ENCODE peak calls at places on chromosomes 3 and 15, in five cellular contexts. S is NB4, I is esophagus squamous epithelium, E is body of pancreas, G is K562. T is an unnamed sample.
A peak's percentile ranks its signal among the peaks of the same experiment; 100 is the strongest.

GRCh38 chr3:126338796-126339241 is 18.4 kb downstream of the KLF15 start:
- DNase-seq in S (no peak), I (no peak), E (no peak), G (no peak), T (peak; percentile 62)

GRCh38 chr15:69478259-69478687 is 25.7 kb downstream of the RPLP1 start:
- DNase-seq in S (peak; percentile 81), I (no peak), E (peak; percentile 46), G (peak; percentile 75), T (no peak)

GRCh38 chr3:123791417-123791816 is 92.7 kb downstream of the MYLK start:
- DNase-seq in S (no peak), I (no peak), E (no peak), G (no peak), T (no peak)

GRCh38 chr3:111998661-111999641 is at the start of gene TAGLN3:
- DNase-seq in S (no peak), I (no peak), E (peak; percentile 30), G (no peak), T (peak; percentile 47)

GRCh38 chr3:133211449-133211848 is 173.3 kb downstream of the TMEM108 start:
- DNase-seq in S (peak; percentile 86), I (no peak), E (no peak), G (no peak), T (no peak)

GRCh38 chr3:161268601-161269000 is 47.5 kb downstream of the NMD3 start:
- DNase-seq in S (no peak), I (no peak), E (no peak), G (no peak), T (no peak)

GRCh38 chr15:26974120-26974780 is 3.3 kb downstream of the GABRG3 start:
- DNase-seq in S (peak; percentile 26), I (no peak), E (no peak), G (peak; percentile 14), T (no peak)

GRCh38 chr3:8837172-8837571 is 67.8 kb upstream of the OXTR start:
- DNase-seq in S (no peak), I (no peak), E (no peak), G (no peak), T (no peak)

GRCh38 chr3:143267984-143268383 is 148.4 kb downstream of the CHST2 start:
- DNase-seq in S (no peak), I (no peak), E (no peak), G (no peak), T (no peak)

GRCh38 chr15:32642667-32643425 is 1.3 kb downstream of the SCG5 start:
- DNase-seq in S (no peak), I (no peak), E (no peak), G (no peak), T (no peak)

GRCh38 chr3:189132125-189132744 is 39.5 kb upstream of the TPRG1 start:
- DNase-seq in S (peak; percentile 82), I (no peak), E (no peak), G (no peak), T (peak; percentile 58)

GRCh38 chr15:74870496-74871213 is 2.5 kb downstream of the SCAMP2 start:
- DNase-seq in S (peak; percentile 14), I (no peak), E (no peak), G (no peak), T (no peak)

GRCh38 chr3:21668012-21668411 is 83.0 kb downstream of the ZNF385D start:
- DNase-seq in S (no peak), I (no peak), E (no peak), G (no peak), T (no peak)

GRCh38 chr3:131140891-131141290 is 114.2 kb downstream of the NEK11 start:
- DNase-seq in S (no peak), I (no peak), E (no peak), G (no peak), T (no peak)

GRCh38 chr3:25339220-25339619 is 88.8 kb upstream of the RARB start:
- DNase-seq in S (no peak), I (no peak), E (no peak), G (no peak), T (no peak)

GRCh38 chr15:50355980-50356379 is 982 bp upstream of the GABPB1 start:
- DNase-seq in S (no peak), I (no peak), E (no peak), G (no peak), T (no peak)

GRCh38 chr15:50353251-50353998 is 1.6 kb downstream of the GABPB1 start:
- DNase-seq in S (peak; percentile 52), I (no peak), E (no peak), G (peak; percentile 25), T (no peak)

GRCh38 chr15:50354838-50355611 is at the start of gene GABPB1:
- DNase-seq in S (peak; percentile 95), I (peak; percentile 78), E (peak; percentile 84), G (peak; percentile 96), T (peak; percentile 91)

GRCh38 chr15:50355612-50355905 is 561 bp upstream of the GABPB1 start:
- DNase-seq in S (no peak), I (no peak), E (no peak), G (no peak), T (no peak)

DNA sequence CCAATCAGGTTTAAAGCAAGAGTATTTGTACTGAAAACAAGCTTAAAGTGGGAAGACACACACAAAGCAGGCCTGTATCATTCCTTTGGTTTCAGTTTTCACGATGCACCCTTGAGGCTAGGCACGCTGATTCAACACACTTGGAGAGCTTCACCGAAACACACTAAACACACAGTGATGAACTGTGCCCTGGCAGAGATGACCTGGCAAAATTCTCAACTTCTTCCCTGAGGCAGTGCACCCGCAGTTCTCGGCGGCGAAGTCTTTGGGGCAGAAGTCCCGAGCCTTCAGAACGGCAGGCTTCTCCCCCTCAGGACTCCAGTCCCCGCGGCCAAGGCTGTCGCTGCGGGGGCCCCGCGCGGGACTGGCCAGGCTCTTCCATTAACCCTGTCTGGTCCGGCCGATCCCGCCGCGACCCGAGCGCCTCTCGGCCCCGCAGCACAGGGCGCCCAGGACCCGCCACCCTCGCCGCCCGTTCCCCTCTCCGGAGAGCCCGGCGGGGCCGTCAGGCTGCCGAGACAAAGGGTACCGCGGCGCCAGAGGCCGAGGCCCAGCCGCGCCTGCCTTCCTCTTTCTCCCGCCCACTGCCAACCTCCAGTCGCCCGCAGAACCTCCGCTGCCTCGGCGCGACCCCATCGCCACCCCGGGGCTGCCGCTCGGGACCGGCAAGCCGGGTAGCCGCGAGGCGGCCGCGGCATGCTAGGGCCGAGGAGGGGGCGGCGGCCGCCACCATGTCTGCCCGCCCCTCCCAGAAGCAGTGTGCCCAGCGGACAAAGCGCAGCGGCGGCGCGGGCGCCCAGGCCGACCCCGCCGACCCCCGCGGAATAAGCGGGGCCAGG is 780 bp downstream of the GABPB1 start:
- DNase-seq in S (peak; percentile 80), I (peak; percentile 7), E (peak; percentile 48), G (peak; percentile 70), T (peak; percentile 84)
- TF ChIP-seq POLR2A in S (peak; percentile 69), I (no peak), E (peak; percentile 47), G (peak; percentile 63), T (peak; percentile 82)

GRCh38 chr15:101112336-101113113 is 139.3 kb downstream of the CHSY1 start:
- DNase-seq in S (no peak), I (no peak), E (no peak), G (no peak), T (no peak)

GRCh38 chr15:101114146-101114545 is 137.7 kb downstream of the CHSY1 start:
- DNase-seq in S (no peak), I (no peak), E (no peak), G (no peak), T (no peak)

GRCh38 chr15:101110681-101111569 is 140.9 kb downstream of the CHSY1 start:
- DNase-seq in S (no peak), I (no peak), E (no peak), G (no peak), T (no peak)

GRCh38 chr15:101113114-101114005 is 138.5 kb downstream of the CHSY1 start:
- DNase-seq in S (peak; percentile 84), I (no peak), E (no peak), G (no peak), T (no peak)

DNA sequence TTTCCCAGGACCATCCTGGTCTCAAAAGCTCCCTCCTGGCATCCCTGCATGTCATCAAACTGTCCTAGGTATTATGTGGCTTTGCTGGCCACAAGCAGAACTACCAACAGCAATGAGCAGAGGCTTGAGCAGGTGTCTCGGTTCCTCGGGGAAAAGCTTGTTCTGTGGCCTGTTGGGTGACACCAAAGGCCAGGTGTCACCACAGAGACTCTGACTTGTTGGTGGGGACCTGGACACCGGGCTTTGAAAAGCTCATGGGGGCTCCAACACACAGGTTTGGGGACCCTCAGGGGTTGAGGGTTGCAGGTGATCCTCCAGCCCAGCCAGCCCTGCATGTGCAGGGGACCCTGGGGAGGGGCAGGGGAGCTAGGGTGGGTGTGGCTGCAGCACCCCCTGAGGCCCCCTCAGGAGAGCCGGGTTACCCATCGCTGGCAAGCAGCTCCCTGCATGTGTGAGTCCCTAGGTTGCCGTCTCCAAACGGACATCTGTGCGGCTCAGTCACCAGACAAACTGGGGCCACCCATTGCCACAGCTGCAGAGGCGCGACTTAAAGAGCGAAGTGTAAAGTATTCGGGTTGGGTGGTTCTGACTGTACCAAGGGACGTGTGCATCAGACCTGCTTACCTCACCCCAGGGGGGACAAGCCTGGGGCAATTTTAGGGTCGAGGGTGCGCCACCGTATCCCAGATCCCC is 140.1 kb downstream of the CHSY1 start:
- DNase-seq in S (no peak), I (no peak), E (no peak), G (no peak), T (no peak)
- TF ChIP-seq POLR2A in S (no peak), I (no peak), E (no peak), G (no peak), T (no peak)

GRCh38 chr15:96344120-96344705 is 13.7 kb downstream of the NR2F2 start:
- DNase-seq in S (no peak), I (no peak), E (no peak), G (no peak), T (peak; percentile 18)
- TF ChIP-seq POLR2A in S (no peak), I (no peak), E (no peak), G (no peak), T (no peak)

GRCh38 chr3:194135516-194135805 is 487 bp upstream of the HES1 start:
- DNase-seq in S (no peak), I (no peak), E (no peak), G (no peak), T (no peak)

GRCh38 chr3:194133661-194134230 is 2.2 kb upstream of the HES1 start:
- DNase-seq in S (peak; percentile 79), I (no peak), E (peak; percentile 66), G (peak; percentile 67), T (peak; percentile 78)

GRCh38 chr3:194135806-194136518 is at the start of gene HES1:
- DNase-seq in S (peak; percentile 95), I (no peak), E (peak; percentile 96), G (peak; percentile 90), T (peak; percentile 98)

GRCh38 chr3:194134231-194134756 is 1.7 kb upstream of the HES1 start:
- DNase-seq in S (peak; percentile 93), I (no peak), E (no peak), G (peak; percentile 75), T (peak; percentile 78)

DNA sequence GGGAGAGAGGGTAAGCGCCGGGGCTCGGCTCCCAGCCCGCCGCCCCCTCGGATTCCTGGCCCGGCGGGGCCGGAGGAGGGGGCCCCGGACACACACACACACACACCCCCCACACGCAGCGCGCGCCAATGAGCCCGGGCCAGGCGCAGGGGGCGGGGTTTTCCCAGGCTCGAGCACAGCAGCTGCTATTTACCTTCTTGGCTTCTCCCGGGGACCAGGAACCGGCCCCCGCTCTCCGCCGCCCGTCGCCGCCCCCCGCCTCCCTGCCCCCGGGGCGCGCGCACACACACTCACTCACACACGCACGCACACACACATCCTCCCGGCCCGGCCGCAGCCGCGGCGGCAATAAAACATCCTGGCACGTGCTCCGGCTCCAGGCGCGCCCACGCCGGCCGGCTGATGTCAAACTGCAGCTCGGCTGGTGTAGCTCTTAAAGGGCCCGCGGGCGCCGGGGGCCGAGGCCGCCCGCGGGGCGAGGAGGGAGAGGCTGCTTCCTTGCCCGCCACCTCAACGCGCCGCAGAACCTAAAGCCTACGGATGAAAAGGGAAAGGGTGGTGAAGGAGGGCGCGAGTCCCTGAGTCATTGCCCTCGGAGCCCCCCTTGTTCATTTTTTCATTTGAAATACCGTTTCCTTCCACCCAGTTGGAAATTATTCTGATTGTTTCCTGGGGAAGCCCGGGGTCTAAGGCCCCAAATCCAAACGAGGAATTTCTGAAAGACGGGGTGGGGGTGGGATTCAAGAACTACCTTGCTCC is 1.0 kb upstream of the HES1 start:
- DNase-seq in S (peak; percentile 97), I (peak; percentile 59), E (peak; percentile 95), G (peak; percentile 75), T (peak; percentile 86)
- TF ChIP-seq POLR2A in S (no peak), I (no peak), E (peak; percentile 82), G (peak; percentile 69), T (peak; percentile 17)